ENCODE peak calls at places on chromosomes 4 and X, in eight cellular contexts. X is ascending aorta, C is thyroid gland, S is bronchial epithelial cell, T is fibroblast of lung, V is neural progenitor cell, I is astrocyte, D is psoas muscle. W is an unnamed sample.
A peak's percentile ranks its signal among the peaks of the same experiment; 100 is the strongest.

GRCh38 chr4:90419124-90419711 is 292.0 kb downstream of the CCSER1 start:
- DNase-seq in X (no peak), C (no peak), S (peak; percentile 64), T (peak; percentile 31), V (peak; percentile 46), I (peak; percentile 16), D (no peak), W (peak; percentile 16)

GRCh38 chr4:102608190-102608589 is 107.0 kb downstream of the NFKB1 start:
- DNase-seq in X (no peak), C (no peak), S (peak; percentile 77), T (peak; percentile 42), V (no peak), I (peak; percentile 16), D (no peak), W (no peak)

GRCh38 chr4:113684534-113685091 is 76.9 kb downstream of the CAMK2D start:
- DNase-seq in X (peak; percentile 17), C (peak; percentile 59), S (peak; percentile 38), T (peak; percentile 74), V (peak; percentile 19), I (peak; percentile 67), D (peak; percentile 83), W (peak; percentile 46)

GRCh38 chrX:10676239-10676971 is 56.0 kb upstream of the MID1 start:
- DNase-seq in X (no peak), C (no peak), S (no peak), T (peak; percentile 1), V (peak; percentile 64), I (no peak), D (no peak), W (no peak)

GRCh38 chr4:164906368-164906767 is 29.4 kb downstream of the APELA start:
- DNase-seq in X (no peak), C (no peak), S (no peak), T (no peak), V (no peak), I (no peak), D (no peak), W (no peak)

GRCh38 chr4:15413623-15414019 is 14.2 kb upstream of the C1QTNF7 start:
- DNase-seq in X (no peak), C (no peak), S (no peak), T (no peak), V (no peak), I (no peak), D (no peak), W (no peak)

GRCh38 chr4:123941306-123941705 is 544.7 kb downstream of the SPRY1 start:
- DNase-seq in X (no peak), C (no peak), S (peak; percentile 1), T (peak; percentile 77), V (no peak), I (peak; percentile 73), D (no peak), W (peak; percentile 14)

GRCh38 chrX:40908857-40909475 is 173.6 kb upstream of the MED14 start:
- DNase-seq in X (no peak), C (no peak), S (peak; percentile 63), T (peak; percentile 86), V (no peak), I (peak; percentile 83), D (no peak), W (peak; percentile 62)

GRCh38 chr4:78876568-78877320 is 62.5 kb downstream of the PAQR3 start:
- DNase-seq in X (no peak), C (no peak), S (peak; percentile 66), T (peak; percentile 3), V (no peak), I (no peak), D (no peak), W (peak; percentile 29)

GRCh38 chr4:129822708-129823504 is 727.0 kb downstream of the C4orf33 start:
- DNase-seq in X (no peak), C (no peak), S (peak; percentile 94), T (peak; percentile 30), V (no peak), I (peak; percentile 4), D (peak; percentile 53), W (no peak)

GRCh38 chrX:71543316-71543715 is 10.4 kb downstream of the OGT start:
- DNase-seq in X (no peak), C (no peak), S (peak; percentile 96), T (peak; percentile 86), V (no peak), I (peak; percentile 80), D (no peak), W (peak; percentile 43)

GRCh38 chrX:12984629-12985303 is 9.9 kb downstream of the TMSB4X start:
- DNase-seq in X (no peak), C (no peak), S (peak; percentile 83), T (peak; percentile 93), V (no peak), I (peak; percentile 91), D (no peak), W (peak; percentile 54)

GRCh38 chr4:139975830-139976272 is 178.1 kb downstream of the MAML3 start:
- DNase-seq in X (no peak), C (peak; percentile 31), S (peak; percentile 83), T (no peak), V (no peak), I (no peak), D (no peak), W (peak; percentile 63)

GRCh38 chr4:8771666-8772065 is 100.0 kb downstream of the HMX1 start:
- DNase-seq in X (no peak), C (no peak), S (no peak), T (no peak), V (no peak), I (no peak), D (peak; percentile 15), W (no peak)

GRCh38 chr4:909821-910220 is 22.3 kb downstream of the GAK start:
- DNase-seq in X (no peak), C (no peak), S (no peak), T (no peak), V (no peak), I (no peak), D (peak; percentile 42), W (no peak)

GRCh38 chr4:2964077-2964471 is 703 bp downstream of the GRK4 start:
- DNase-seq in X (no peak), C (peak; percentile 21), S (no peak), T (no peak), V (peak; percentile 19), I (no peak), D (no peak), W (no peak)

GRCh38 chr4:2962614-2963184 is 507 bp downstream of the NOP14 start:
- DNase-seq in X (no peak), C (peak; percentile 57), S (no peak), T (peak; percentile 60), V (peak; percentile 82), I (peak; percentile 49), D (no peak), W (peak; percentile 63)

GRCh38 chr4:2961411-2962098 is 1.7 kb downstream of the NOP14 start:
- DNase-seq in X (no peak), C (no peak), S (no peak), T (no peak), V (peak; percentile 64), I (no peak), D (no peak), W (no peak)

GRCh38 chr4:2963185-2964076 is at the start of the genes GRK4 and NOP14:
- DNase-seq in X (peak; percentile 89), C (peak; percentile 97), S (peak; percentile 91), T (peak; percentile 98), V (peak; percentile 100), I (peak; percentile 94), D (peak; percentile 99), W (peak; percentile 99)

DNA sequence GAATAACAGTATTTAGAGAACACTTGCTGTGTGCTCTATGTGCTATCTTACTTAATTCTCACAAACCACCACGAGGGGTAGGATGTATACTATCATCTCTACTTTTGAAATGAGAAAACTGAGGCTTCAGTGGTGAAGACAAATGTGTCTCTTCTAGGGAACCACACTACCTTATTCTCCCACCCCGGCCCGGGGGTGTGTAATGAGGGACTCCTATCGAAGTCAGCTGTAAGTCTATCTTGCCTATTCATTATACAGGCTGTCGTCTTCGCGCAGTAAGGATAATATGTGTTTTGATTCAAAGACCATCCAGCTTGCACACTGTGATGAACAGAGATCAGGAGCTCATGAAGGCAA is 1.1 kb downstream of the NOP14 start:
- DNase-seq in X (no peak), C (no peak), S (no peak), T (no peak), V (peak; percentile 36), I (no peak), D (no peak), W (peak; percentile 13)
- TF ChIP-seq CTCF in X (no peak), C (no peak), S (no peak), T (peak; percentile 1), V (no peak), I (no peak), D (no peak), W (peak; percentile 12)

GRCh38 chr4:119035941-119036737 is 99.5 kb upstream of the MYOZ2 start:
- DNase-seq in X (no peak), C (no peak), S (no peak), T (peak; percentile 56), V (no peak), I (peak; percentile 30), D (peak; percentile 72), W (no peak)

GRCh38 chr4:119037709-119038463 is 97.7 kb upstream of the MYOZ2 start:
- DNase-seq in X (no peak), C (no peak), S (no peak), T (no peak), V (no peak), I (no peak), D (no peak), W (peak; percentile 63)

GRCh38 chr4:119032921-119033685 is 102.5 kb upstream of the MYOZ2 start:
- DNase-seq in X (no peak), C (no peak), S (no peak), T (peak; percentile 13), V (no peak), I (no peak), D (no peak), W (no peak)

GRCh38 chr4:119031218-119031617 is 104.4 kb upstream of the MYOZ2 start:
- DNase-seq in X (no peak), C (no peak), S (no peak), T (no peak), V (no peak), I (no peak), D (no peak), W (no peak)

GRCh38 chr4:119034276-119035008 is 101.2 kb upstream of the MYOZ2 start:
- DNase-seq in X (no peak), C (no peak), S (no peak), T (peak; percentile 55), V (no peak), I (peak; percentile 29), D (no peak), W (no peak)
- H3K4me3 ChIP-seq in X (no peak overlapping the region), C (no peak overlapping the region), S (no peak overlapping the region), T (no peak overlapping the region), V (no peak overlapping the region), I (no peak overlapping the region), D (peak overlapping the region; percentile 77), W (no peak overlapping the region)

DNA sequence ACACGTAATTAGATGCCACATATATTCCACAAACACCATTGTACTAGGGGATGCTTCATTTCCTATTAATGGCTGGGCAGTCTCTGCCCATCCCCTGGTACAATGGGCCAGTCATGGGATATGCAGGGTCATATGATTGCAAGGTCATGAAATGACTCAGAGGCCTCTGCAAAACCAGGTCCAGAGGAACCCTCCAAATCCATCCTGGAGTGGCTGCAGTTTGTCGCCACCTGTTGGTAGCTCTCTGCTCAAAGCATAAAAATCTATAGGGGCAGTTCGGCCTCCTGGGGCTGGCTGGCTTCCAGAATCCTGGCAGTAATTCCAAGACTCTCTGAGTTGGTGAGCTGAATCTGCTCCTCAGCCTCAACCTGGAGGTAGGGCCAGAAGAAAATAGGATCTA is 22.9 kb upstream of the PUDP start:
- DNase-seq in X (no peak), C (no peak), S (no peak), T (no peak), V (no peak), I (no peak), D (no peak), W (peak; percentile 40)
- TF ChIP-seq CTCF in X (no peak), C (peak; percentile 3), S (peak; percentile 21), T (peak; percentile 12), V (peak; percentile 42), I (peak; percentile 12), D (peak; percentile 19), W (peak; percentile 44)

GRCh38 chr4:182246401-182247205 is 3.4 kb downstream of the TENM3 start:
- DNase-seq in X (no peak), C (no peak), S (peak; percentile 16), T (peak; percentile 82), V (no peak), I (peak; percentile 76), D (no peak), W (peak; percentile 36)
- H3K4me3 ChIP-seq in X (no peak overlapping the region), C (no peak overlapping the region), S (no peak overlapping the region), T (no peak overlapping the region), V (no peak overlapping the region), I (no peak overlapping the region), D (no peak overlapping the region), W (peak overlapping the region; percentile 37)